ENCODE peak calls at places on chromosomes 6 and 20, in five cellular contexts. J is adrenal gland, N is AG10803, P is foreskin fibroblast, O is fibroblast of the aortic adventitia. D is an unnamed sample.

GRCh38 chr6:89146748-89147715 is 1.2 kb downstream of the PM20D2 start:
- DNase-seq in J (peak), N (peak), P (no peak), O (peak), D (peak)

GRCh38 chr6:73652637-73653570 is 888 bp downstream of the SLC17A5 start:
- DNase-seq in J (peak), N (peak), P (no peak), O (peak), D (peak)

GRCh38 chr6:113642714-113643442 is 214.3 kb upstream of the MARCKS start:
- DNase-seq in J (peak), N (no peak), P (no peak), O (peak), D (no peak)

GRCh38 chr6:136790411-136791295 is 1.6 kb downstream of the MAP3K5 start:
- DNase-seq in J (no peak), N (no peak), P (no peak), O (no peak), D (peak)

GRCh38 chr20:21183722-21184121 is 57.8 kb downstream of the KIZ start:
- DNase-seq in J (no peak), N (peak), P (peak), O (no peak), D (no peak)

GRCh38 chr6:132648356-132648755 is 10.6 kb downstream of the TAAR1 start:
- DNase-seq in J (no peak), N (peak), P (peak), O (peak), D (peak)

GRCh38 chr6:133817460-133818047 is 71.4 kb upstream of the TCF21 start:
- DNase-seq in J (peak), N (no peak), P (no peak), O (no peak), D (no peak)

GRCh38 chr6:170032706-170033309 is 258.1 kb downstream of the DLL1 start:
- DNase-seq in J (no peak), N (no peak), P (no peak), O (no peak), D (no peak)

GRCh38 chr6:155436981-155437749 is 18.5 kb downstream of the NOX3 start:
- DNase-seq in J (peak), N (no peak), P (peak), O (peak), D (no peak)

GRCh38 chr6:15337584-15337981 is 91.7 kb downstream of the JARID2 start:
- DNase-seq in J (no peak), N (no peak), P (no peak), O (no peak), D (no peak)

GRCh38 chr6:108222064-108222463 is 38.8 kb downstream of the SNX3 start:
- DNase-seq in J (no peak), N (no peak), P (no peak), O (no peak), D (no peak)

GRCh38 chr6:25050356-25050755 is 114.6 kb upstream of the RIPOR2 start:
- DNase-seq in J (no peak), N (peak), P (peak), O (peak), D (peak)

GRCh38 chr6:126640356-126640755 is 300.4 kb downstream of the CENPW start:
- DNase-seq in J (no peak), N (no peak), P (no peak), O (no peak), D (no peak)

GRCh38 chr20:24829649-24830370 is 119.3 kb upstream of the CST7 start:
- DNase-seq in J (no peak), N (no peak), P (no peak), O (no peak), D (no peak)

GRCh38 chr6:159540152-159540551 is 152.9 kb downstream of the SOD2 start:
- DNase-seq in J (no peak), N (no peak), P (no peak), O (no peak), D (no peak)

GRCh38 chr20:13788167-13788834 is 3.5 kb downstream of the NDUFAF5 start:
- DNase-seq in J (peak), N (peak), P (peak), O (peak), D (peak)

GRCh38 chr6:5126214-5126613 is 41.1 kb downstream of the PPP1R3G start:
- DNase-seq in J (no peak), N (peak), P (no peak), O (peak), D (peak)

DNA sequence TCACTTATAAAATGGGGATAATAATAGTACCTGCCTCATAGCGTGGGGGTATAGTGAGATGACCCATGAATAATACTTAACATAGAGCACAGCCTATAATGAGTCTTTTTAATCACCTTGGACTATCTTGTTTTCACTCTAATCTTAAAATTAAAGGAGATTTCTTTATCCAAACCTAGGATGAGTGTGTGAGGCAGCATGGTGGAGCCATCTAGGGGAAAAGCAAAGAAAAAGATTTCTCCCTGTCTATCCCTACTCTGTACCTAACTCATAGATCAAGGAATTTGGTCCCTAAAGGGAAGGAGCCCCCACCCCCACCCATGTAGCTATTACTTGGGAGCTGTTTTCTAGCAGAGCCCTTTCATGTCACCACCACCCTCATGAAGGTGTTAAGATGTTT is 45.2 kb upstream of the PAK5 start:
- DNase-seq in J (peak), N (no peak), P (no peak), O (no peak), D (no peak)
- TF ChIP-seq CTCF in J (peak), N (no peak), P (peak), O (no peak), D (peak)

GRCh38 chr6:48764261-48764660 is 653.3 kb upstream of the PTCHD4 start:
- DNase-seq in J (no peak), N (no peak), P (no peak), O (peak), D (no peak)

GRCh38 chr6:48766349-48766748 is 655.4 kb upstream of the PTCHD4 start:
- DNase-seq in J (no peak), N (peak), P (peak), O (peak), D (peak)

GRCh38 chr6:48765352-48765961 is 654.5 kb upstream of the PTCHD4 start:
- DNase-seq in J (peak), N (peak), P (peak), O (peak), D (peak)
- TF ChIP-seq CTCF in J (peak), N (peak), P (peak), O (peak), D (peak)

DNA sequence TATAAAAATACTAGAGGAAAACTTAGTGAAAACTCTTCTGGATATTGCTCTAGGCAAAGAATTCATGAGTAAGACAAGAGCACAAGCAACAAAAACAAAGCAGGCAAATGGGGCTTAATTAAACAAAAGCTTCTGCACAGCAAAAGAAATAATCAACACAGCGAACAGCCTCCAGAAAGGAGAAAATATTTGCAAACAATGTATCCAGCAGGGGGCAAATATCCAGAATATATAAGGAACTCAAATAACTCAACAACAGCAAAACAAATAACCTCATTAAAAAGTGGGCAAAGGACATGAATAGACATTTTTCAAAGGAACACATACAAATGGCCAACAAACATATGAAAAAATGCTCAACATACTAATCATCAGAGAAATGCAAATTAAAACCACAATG is 17.1 kb upstream of the HECA start:
- DNase-seq in J (no peak), N (no peak), P (peak), O (no peak), D (no peak)
- TF ChIP-seq CTCF in J (no peak), N (peak), P (peak), O (no peak), D (peak)

GRCh38 chr6:34585512-34586045 is 29.4 kb upstream of the SPDEF start:
- DNase-seq in J (no peak), N (peak), P (no peak), O (peak), D (no peak)

GRCh38 chr6:34583461-34583860 is 27.3 kb upstream of the SPDEF start:
- DNase-seq in J (no peak), N (no peak), P (no peak), O (no peak), D (no peak)

GRCh38 chr6:34583861-34584604 is 27.9 kb upstream of the SPDEF start:
- DNase-seq in J (no peak), N (no peak), P (no peak), O (no peak), D (no peak)

GRCh38 chr6:34585108-34585507 is 29.0 kb upstream of the SPDEF start:
- DNase-seq in J (no peak), N (no peak), P (no peak), O (no peak), D (no peak)

DNA sequence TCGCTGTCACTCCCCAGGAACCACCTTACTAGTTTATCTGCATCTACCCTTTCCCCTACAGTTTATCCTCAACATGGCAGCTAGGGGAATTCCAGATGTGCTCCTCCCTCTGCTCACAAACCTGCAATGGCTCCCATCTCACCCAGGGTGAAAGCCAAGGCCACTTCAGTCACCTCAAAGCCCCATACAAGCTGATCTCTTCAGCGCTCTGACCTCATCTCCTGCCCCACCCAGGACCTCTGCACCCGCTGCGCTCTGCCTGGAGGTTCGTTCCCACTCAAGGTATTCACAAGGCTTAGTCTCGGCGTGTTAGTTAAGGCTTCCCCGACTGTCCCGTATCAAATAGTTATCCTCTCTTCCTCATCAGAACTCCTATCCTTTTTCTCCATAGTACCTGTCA is 28.6 kb upstream of the SPDEF start:
- DNase-seq in J (no peak), N (no peak), P (no peak), O (no peak), D (no peak)
- TF ChIP-seq CTCF in J (no peak), N (no peak), P (no peak), O (no peak), D (no peak)

D was measured in astrocyte of the spinal cord.